ENCODE peak calls at places on chromosomes 12 and 14, in nine cellular contexts. One of them, this sample, is unnamed.

GRCh38 chr12:70754330-70754741 is 117.1 kb upstream of the PTPRB start:
- DNase-seq in immature natural killer cell: no peak
- DNase-seq in NCI-H2081: no peak
- DNase-seq in activated CD8-positive, alpha-beta memory T cell treated with anti-CD3 and anti-CD28 coated beads for 24 hours: no peak
- DNase-seq in T-cell: no peak
- DNase-seq in T1000: no peak
- DNase-seq in left cardiac atrium: no peak
- DNase-seq in IMR-90: no peak
- DNase-seq in NCI-H446: no peak
- DNase-seq in this sample: no peak

GRCh38 chr14:96260341-96260821 is 4.4 kb downstream of the BDKRB1 start:
- DNase-seq in T-cell: no peak
- DNase-seq in NCI-H2081: no peak
- DNase-seq in NCI-H446: no peak
- DNase-seq in left cardiac atrium: no peak
- DNase-seq in T1000: no peak
- DNase-seq in IMR-90: peak
- DNase-seq in activated CD8-positive, alpha-beta memory T cell treated with anti-CD3 and anti-CD28 coated beads for 24 hours: no peak
- DNase-seq in immature natural killer cell: no peak
- DNase-seq in this sample: no peak

GRCh38 chr14:77459072-77459723 is 1.3 kb downstream of the AHSA1 start:
- DNase-seq in NCI-H2081: peak
- DNase-seq in IMR-90: peak
- DNase-seq in immature natural killer cell: peak
- DNase-seq in T-cell: peak
- DNase-seq in left cardiac atrium: peak
- DNase-seq in activated CD8-positive, alpha-beta memory T cell treated with anti-CD3 and anti-CD28 coated beads for 24 hours: peak
- DNase-seq in T1000: peak
- DNase-seq in NCI-H446: peak
- DNase-seq in this sample: no peak

GRCh38 chr14:20620798-20621478 is 20.6 kb downstream of the OR6S1 start:
- DNase-seq in left cardiac atrium: no peak
- DNase-seq in immature natural killer cell: no peak
- DNase-seq in T-cell: no peak
- DNase-seq in NCI-H446: no peak
- DNase-seq in IMR-90: no peak
- DNase-seq in NCI-H2081: no peak
- DNase-seq in activated CD8-positive, alpha-beta memory T cell treated with anti-CD3 and anti-CD28 coated beads for 24 hours: no peak
- DNase-seq in T1000: no peak
- DNase-seq in this sample: no peak

GRCh38 chr12:65649126-65649525 is 175.2 kb upstream of the HMGA2 start:
- DNase-seq in NCI-H2081: no peak
- DNase-seq in immature natural killer cell: no peak
- DNase-seq in left cardiac atrium: peak
- DNase-seq in T-cell: no peak
- DNase-seq in T1000: no peak
- DNase-seq in IMR-90: peak
- DNase-seq in NCI-H446: no peak
- DNase-seq in activated CD8-positive, alpha-beta memory T cell treated with anti-CD3 and anti-CD28 coated beads for 24 hours: no peak
- DNase-seq in this sample: no peak

GRCh38 chr12:115375188-115375991 is 691.4 kb upstream of the TBX3 start:
- DNase-seq in IMR-90: peak
- DNase-seq in immature natural killer cell: no peak
- DNase-seq in T-cell: no peak
- DNase-seq in activated CD8-positive, alpha-beta memory T cell treated with anti-CD3 and anti-CD28 coated beads for 24 hours: no peak
- DNase-seq in NCI-H2081: no peak
- DNase-seq in T1000: peak
- DNase-seq in NCI-H446: no peak
- DNase-seq in left cardiac atrium: no peak
- DNase-seq in this sample: no peak

GRCh38 chr12:110349521-110350151 is 53.9 kb downstream of the ANAPC7 start:
- DNase-seq in NCI-H446: no peak
- DNase-seq in left cardiac atrium: no peak
- DNase-seq in T-cell: peak
- DNase-seq in IMR-90: no peak
- DNase-seq in activated CD8-positive, alpha-beta memory T cell treated with anti-CD3 and anti-CD28 coated beads for 24 hours: peak
- DNase-seq in T1000: no peak
- DNase-seq in immature natural killer cell: peak
- DNase-seq in NCI-H2081: no peak
- DNase-seq in this sample: no peak

GRCh38 chr12:3725267-3726115 is 27.4 kb downstream of the CRACR2A start:
- DNase-seq in NCI-H446: no peak
- DNase-seq in T-cell: no peak
- DNase-seq in left cardiac atrium: no peak
- DNase-seq in immature natural killer cell: no peak
- DNase-seq in NCI-H2081: no peak
- DNase-seq in activated CD8-positive, alpha-beta memory T cell treated with anti-CD3 and anti-CD28 coated beads for 24 hours: no peak
- DNase-seq in T1000: no peak
- DNase-seq in IMR-90: no peak
- DNase-seq in this sample: no peak

GRCh38 chr14:105474478-105475268 is at the start of gene CRIP2:
- DNase-seq in left cardiac atrium: peak
- DNase-seq in NCI-H2081: peak
- DNase-seq in IMR-90: peak
- DNase-seq in T1000: no peak
- DNase-seq in activated CD8-positive, alpha-beta memory T cell treated with anti-CD3 and anti-CD28 coated beads for 24 hours: no peak
- DNase-seq in T-cell: no peak
- DNase-seq in immature natural killer cell: peak
- DNase-seq in NCI-H446: peak
- DNase-seq in this sample: peak

GRCh38 chr12:95102916-95103671 is 29.7 kb upstream of the NR2C1 start:
- DNase-seq in activated CD8-positive, alpha-beta memory T cell treated with anti-CD3 and anti-CD28 coated beads for 24 hours: no peak
- DNase-seq in immature natural killer cell: no peak
- DNase-seq in left cardiac atrium: no peak
- DNase-seq in IMR-90: peak
- DNase-seq in T-cell: no peak
- DNase-seq in NCI-H446: peak
- DNase-seq in T1000: peak
- DNase-seq in NCI-H2081: peak
- DNase-seq in this sample: no peak

GRCh38 chr12:113359939-113360748 is 1.8 kb downstream of the PLBD2 start:
- DNase-seq in NCI-H2081: no peak
- DNase-seq in immature natural killer cell: no peak
- DNase-seq in IMR-90: no peak
- DNase-seq in NCI-H446: no peak
- DNase-seq in activated CD8-positive, alpha-beta memory T cell treated with anti-CD3 and anti-CD28 coated beads for 24 hours: no peak
- DNase-seq in T1000: no peak
- DNase-seq in left cardiac atrium: no peak
- DNase-seq in T-cell: no peak
- DNase-seq in this sample: peak

GRCh38 chr14:71452535-71452934 is 479.7 kb upstream of the RGS6 start:
- DNase-seq in activated CD8-positive, alpha-beta memory T cell treated with anti-CD3 and anti-CD28 coated beads for 24 hours: no peak
- DNase-seq in T1000: no peak
- DNase-seq in NCI-H2081: no peak
- DNase-seq in T-cell: no peak
- DNase-seq in IMR-90: no peak
- DNase-seq in left cardiac atrium: no peak
- DNase-seq in NCI-H446: no peak
- DNase-seq in immature natural killer cell: no peak
- DNase-seq in this sample: no peak

GRCh38 chr14:76219873-76220272 is 68.2 kb downstream of the GPATCH2L start:
- DNase-seq in T-cell: no peak
- DNase-seq in NCI-H2081: no peak
- DNase-seq in activated CD8-positive, alpha-beta memory T cell treated with anti-CD3 and anti-CD28 coated beads for 24 hours: no peak
- DNase-seq in immature natural killer cell: no peak
- DNase-seq in IMR-90: no peak
- DNase-seq in NCI-H446: no peak
- DNase-seq in T1000: no peak
- DNase-seq in left cardiac atrium: no peak
- DNase-seq in this sample: no peak

GRCh38 chr12:106058256-106059182 is 80.2 kb downstream of the NUAK1 start:
- DNase-seq in IMR-90: peak
- DNase-seq in NCI-H2081: no peak
- DNase-seq in activated CD8-positive, alpha-beta memory T cell treated with anti-CD3 and anti-CD28 coated beads for 24 hours: no peak
- DNase-seq in T-cell: no peak
- DNase-seq in immature natural killer cell: no peak
- DNase-seq in T1000: no peak
- DNase-seq in NCI-H446: no peak
- DNase-seq in left cardiac atrium: no peak
- DNase-seq in this sample: no peak

GRCh38 chr12:15700595-15700994 is 88.6 kb downstream of the EPS8 start:
- DNase-seq in IMR-90: peak
- DNase-seq in T1000: no peak
- DNase-seq in activated CD8-positive, alpha-beta memory T cell treated with anti-CD3 and anti-CD28 coated beads for 24 hours: no peak
- DNase-seq in NCI-H2081: no peak
- DNase-seq in T-cell: no peak
- DNase-seq in left cardiac atrium: no peak
- DNase-seq in NCI-H446: no peak
- DNase-seq in immature natural killer cell: peak
- DNase-seq in this sample: no peak

GRCh38 chr12:2281446-2281845 is 228.7 kb downstream of the CACNA1C start:
- DNase-seq in left cardiac atrium: no peak
- DNase-seq in T-cell: no peak
- DNase-seq in IMR-90: no peak
- DNase-seq in NCI-H2081: no peak
- DNase-seq in NCI-H446: no peak
- DNase-seq in T1000: no peak
- DNase-seq in immature natural killer cell: no peak
- DNase-seq in activated CD8-positive, alpha-beta memory T cell treated with anti-CD3 and anti-CD28 coated beads for 24 hours: no peak
- DNase-seq in this sample: no peak

GRCh38 chr14:35940291-35940690 is 114.2 kb downstream of the BRMS1L start:
- DNase-seq in T-cell: no peak
- DNase-seq in immature natural killer cell: no peak
- DNase-seq in activated CD8-positive, alpha-beta memory T cell treated with anti-CD3 and anti-CD28 coated beads for 24 hours: no peak
- DNase-seq in NCI-H2081: peak
- DNase-seq in left cardiac atrium: no peak
- DNase-seq in IMR-90: no peak
- DNase-seq in NCI-H446: no peak
- DNase-seq in T1000: no peak
- DNase-seq in this sample: no peak

GRCh38 chr14:41875113-41875512 is 268.4 kb downstream of the LRFN5 start:
- DNase-seq in NCI-H446: no peak
- DNase-seq in left cardiac atrium: no peak
- DNase-seq in IMR-90: no peak
- DNase-seq in NCI-H2081: no peak
- DNase-seq in immature natural killer cell: no peak
- DNase-seq in T-cell: no peak
- DNase-seq in T1000: no peak
- DNase-seq in activated CD8-positive, alpha-beta memory T cell treated with anti-CD3 and anti-CD28 coated beads for 24 hours: no peak
- DNase-seq in this sample: no peak

GRCh38 chr12:14871247-14871646 is 14.4 kb downstream of the MGP start:
- DNase-seq in NCI-H446: no peak
- DNase-seq in left cardiac atrium: no peak
- DNase-seq in NCI-H2081: no peak
- DNase-seq in IMR-90: no peak
- DNase-seq in immature natural killer cell: no peak
- DNase-seq in activated CD8-positive, alpha-beta memory T cell treated with anti-CD3 and anti-CD28 coated beads for 24 hours: no peak
- DNase-seq in T-cell: no peak
- DNase-seq in T1000: no peak
- DNase-seq in this sample: no peak

GRCh38 chr12:94954029-94954685 is 49.3 kb downstream of the NDUFA12 start:
- DNase-seq in immature natural killer cell: no peak
- DNase-seq in NCI-H446: no peak
- DNase-seq in activated CD8-positive, alpha-beta memory T cell treated with anti-CD3 and anti-CD28 coated beads for 24 hours: no peak
- DNase-seq in IMR-90: peak
- DNase-seq in T-cell: no peak
- DNase-seq in T1000: no peak
- DNase-seq in left cardiac atrium: no peak
- DNase-seq in NCI-H2081: no peak
- DNase-seq in this sample: no peak

GRCh38 chr14:69535230-69535848 is 39.3 kb downstream of the CCDC177 start:
- DNase-seq in immature natural killer cell: no peak
- DNase-seq in T-cell: no peak
- DNase-seq in left cardiac atrium: peak
- DNase-seq in NCI-H446: peak
- DNase-seq in IMR-90: peak
- DNase-seq in NCI-H2081: peak
- DNase-seq in T1000: no peak
- DNase-seq in activated CD8-positive, alpha-beta memory T cell treated with anti-CD3 and anti-CD28 coated beads for 24 hours: no peak
- DNase-seq in this sample: peak

GRCh38 chr12:107903377-107904061 is 129.0 kb downstream of the ASCL4 start:
- DNase-seq in IMR-90: no peak
- DNase-seq in activated CD8-positive, alpha-beta memory T cell treated with anti-CD3 and anti-CD28 coated beads for 24 hours: peak
- DNase-seq in T1000: no peak
- DNase-seq in NCI-H2081: peak
- DNase-seq in NCI-H446: no peak
- DNase-seq in T-cell: no peak
- DNase-seq in immature natural killer cell: no peak
- DNase-seq in left cardiac atrium: peak
- DNase-seq in this sample: peak

GRCh38 chr12:53096089-53096741 is 1.3 kb upstream of the IGFBP6 start:
- DNase-seq in IMR-90: peak
- DNase-seq in left cardiac atrium: peak
- DNase-seq in NCI-H2081: no peak
- DNase-seq in NCI-H446: no peak
- DNase-seq in T-cell: no peak
- DNase-seq in immature natural killer cell: no peak
- DNase-seq in T1000: peak
- DNase-seq in activated CD8-positive, alpha-beta memory T cell treated with anti-CD3 and anti-CD28 coated beads for 24 hours: peak
- DNase-seq in this sample: peak

GRCh38 chr12:13099066-13099909 is 4.2 kb downstream of the GSG1 start:
- DNase-seq in activated CD8-positive, alpha-beta memory T cell treated with anti-CD3 and anti-CD28 coated beads for 24 hours: no peak
- DNase-seq in NCI-H2081: no peak
- DNase-seq in immature natural killer cell: no peak
- DNase-seq in left cardiac atrium: no peak
- DNase-seq in NCI-H446: no peak
- DNase-seq in T1000: no peak
- DNase-seq in T-cell: no peak
- DNase-seq in IMR-90: no peak
- DNase-seq in this sample: peak

GRCh38 chr12:2683283-2684025 is 111.3 kb upstream of the FKBP4 start:
- DNase-seq in T1000: no peak
- DNase-seq in NCI-H2081: no peak
- DNase-seq in immature natural killer cell: no peak
- DNase-seq in activated CD8-positive, alpha-beta memory T cell treated with anti-CD3 and anti-CD28 coated beads for 24 hours: peak
- DNase-seq in NCI-H446: no peak
- DNase-seq in T-cell: no peak
- DNase-seq in left cardiac atrium: no peak
- DNase-seq in IMR-90: peak
- DNase-seq in this sample: no peak

GRCh38 chr12:24850486-24850885 is 98.4 kb downstream of the BCAT1 start:
- DNase-seq in NCI-H446: no peak
- DNase-seq in NCI-H2081: peak
- DNase-seq in activated CD8-positive, alpha-beta memory T cell treated with anti-CD3 and anti-CD28 coated beads for 24 hours: no peak
- DNase-seq in immature natural killer cell: no peak
- DNase-seq in left cardiac atrium: no peak
- DNase-seq in T1000: no peak
- DNase-seq in IMR-90: no peak
- DNase-seq in T-cell: no peak
- DNase-seq in this sample: no peak

GRCh38 chr12:69732088-69732487 is 6.6 kb upstream of the RAB3IP start:
- DNase-seq in NCI-H2081: no peak
- DNase-seq in T1000: no peak
- DNase-seq in T-cell: no peak
- DNase-seq in activated CD8-positive, alpha-beta memory T cell treated with anti-CD3 and anti-CD28 coated beads for 24 hours: no peak
- DNase-seq in IMR-90: no peak
- DNase-seq in left cardiac atrium: no peak
- DNase-seq in NCI-H446: no peak
- DNase-seq in immature natural killer cell: no peak
- DNase-seq in this sample: no peak

GRCh38 chr14:64725879-64726584 is 21.8 kb downstream of the PLEKHG3 start:
- DNase-seq in immature natural killer cell: no peak
- DNase-seq in IMR-90: no peak
- DNase-seq in NCI-H446: no peak
- DNase-seq in activated CD8-positive, alpha-beta memory T cell treated with anti-CD3 and anti-CD28 coated beads for 24 hours: no peak
- DNase-seq in T-cell: no peak
- DNase-seq in left cardiac atrium: no peak
- DNase-seq in T1000: no peak
- DNase-seq in NCI-H2081: no peak
- DNase-seq in this sample: no peak

GRCh38 chr14:43369710-43370109 is 1137.4 kb downstream of the FSCB start:
- DNase-seq in T1000: no peak
- DNase-seq in left cardiac atrium: no peak
- DNase-seq in immature natural killer cell: no peak
- DNase-seq in NCI-H446: no peak
- DNase-seq in activated CD8-positive, alpha-beta memory T cell treated with anti-CD3 and anti-CD28 coated beads for 24 hours: no peak
- DNase-seq in NCI-H2081: no peak
- DNase-seq in T-cell: no peak
- DNase-seq in IMR-90: no peak
- DNase-seq in this sample: no peak

GRCh38 chr14:73833024-73833423 is 18.6 kb upstream of the PTGR2 start:
- DNase-seq in NCI-H2081: no peak
- DNase-seq in NCI-H446: no peak
- DNase-seq in activated CD8-positive, alpha-beta memory T cell treated with anti-CD3 and anti-CD28 coated beads for 24 hours: no peak
- DNase-seq in left cardiac atrium: no peak
- DNase-seq in T-cell: no peak
- DNase-seq in T1000: no peak
- DNase-seq in IMR-90: no peak
- DNase-seq in immature natural killer cell: no peak
- DNase-seq in this sample: no peak

GRCh38 chr12:76426160-76426559 is 77.9 kb upstream of the BBS10 start:
- DNase-seq in NCI-H2081: no peak
- DNase-seq in activated CD8-positive, alpha-beta memory T cell treated with anti-CD3 and anti-CD28 coated beads for 24 hours: no peak
- DNase-seq in T-cell: no peak
- DNase-seq in immature natural killer cell: no peak
- DNase-seq in IMR-90: no peak
- DNase-seq in NCI-H446: no peak
- DNase-seq in T1000: no peak
- DNase-seq in left cardiac atrium: no peak
- DNase-seq in this sample: no peak

This sample was measured in right cardiac atrium.